ENCODE peak calls at places on chromosomes 7 and 10, in four cellular contexts. Y, W, U and C are unnamed samples.

GRCh38 chr7:98810166-98810802 is 59.5 kb downstream of the TMEM130 start:
- DNase-seq in Y (no peak), W (no peak), U (no peak), C (peak)

GRCh38 chr7:17663056-17663675 is 277.1 kb downstream of the SNX13 start:
- DNase-seq in Y (peak), W (no peak), U (no peak), C (no peak)

GRCh38 chr10:33114451-33114944 is 156.5 kb upstream of the ITGB1 start:
- DNase-seq in Y (peak), W (no peak), U (no peak), C (no peak)

GRCh38 chr10:120251821-120252220 is 205.2 kb upstream of the PLPP4 start:
- DNase-seq in Y (no peak), W (no peak), U (no peak), C (no peak)

GRCh38 chr7:100446040-100446439 is 9.7 kb upstream of the PPP1R35 start:
- DNase-seq in Y (no peak), W (no peak), U (no peak), C (no peak)

GRCh38 chr7:77697535-77697831 is 1.2 kb downstream of the RSBN1L start:
- DNase-seq in Y (no peak), W (peak), U (no peak), C (no peak)

GRCh38 chr7:30974605-30975256 is 11.0 kb downstream of the GHRHR start:
- DNase-seq in Y (peak), W (peak), U (peak), C (peak)

GRCh38 chr10:25245171-25245570 is 70.4 kb downstream of the GPR158 start:
- DNase-seq in Y (no peak), W (no peak), U (no peak), C (no peak)

GRCh38 chr10:99619090-99619800 is 994 bp downstream of the SLC25A28 start:
- DNase-seq in Y (no peak), W (no peak), U (no peak), C (no peak)

GRCh38 chr10:285216-285967 is 150.1 kb downstream of the ZMYND11 start:
- DNase-seq in Y (no peak), W (no peak), U (no peak), C (peak)

GRCh38 chr10:88800152-88801125 is 2.1 kb upstream of the LIPM start:
- DNase-seq in Y (no peak), W (no peak), U (no peak), C (no peak)

GRCh38 chr10:27312854-27313253 is 72.3 kb upstream of the ACBD5 start:
- DNase-seq in Y (no peak), W (no peak), U (no peak), C (no peak)

GRCh38 chr10:103145860-103146466 is 47.1 kb downstream of the NT5C2 start:
- DNase-seq in Y (peak), W (peak), U (peak), C (peak)

GRCh38 chr7:158054081-158054480 is 533.5 kb downstream of the PTPRN2 start:
- DNase-seq in Y (no peak), W (no peak), U (no peak), C (no peak)

GRCh38 chr10:28991738-28992270 is 297.1 kb upstream of the LYZL1 start:
- DNase-seq in Y (peak), W (peak), U (peak), C (peak)

GRCh38 chr7:102063736-102064135 is 222.9 kb upstream of the SH2B2 start:
- DNase-seq in Y (peak), W (no peak), U (peak), C (no peak)

GRCh38 chr7:47327698-47328391 is 254.1 kb downstream of the TNS3 start:
- DNase-seq in Y (no peak), W (peak), U (no peak), C (peak)

GRCh38 chr7:29113384-29114102 is 32.8 kb downstream of the CPVL start:
- DNase-seq in Y (peak), W (no peak), U (peak), C (peak)

GRCh38 chr10:5814110-5815107 is 1.2 kb upstream of the GDI2 start:
- DNase-seq in Y (peak), W (no peak), U (peak), C (no peak)

GRCh38 chr7:100829150-100829716 is 1.9 kb upstream of the EPHB4 start:
- DNase-seq in Y (no peak), W (peak), U (no peak), C (no peak)

GRCh38 chr10:22344781-22345300 is 455 bp upstream of the SPAG6 start:
- DNase-seq in Y (no peak), W (no peak), U (no peak), C (no peak)

GRCh38 chr10:101724446-101724845 is 29.5 kb upstream of the FBXW4 start:
- DNase-seq in Y (no peak), W (no peak), U (no peak), C (no peak)

GRCh38 chr7:55591282-55591931 is 19.1 kb upstream of the VOPP1 start:
- DNase-seq in Y (no peak), W (no peak), U (no peak), C (no peak)

GRCh38 chr10:72263613-72264241 is 10.0 kb upstream of the DDIT4 start:
- DNase-seq in Y (peak), W (peak), U (no peak), C (no peak)

GRCh38 chr7:98619450-98620321 is 2.6 kb downstream of the NPTX2 start:
- DNase-seq in Y (peak), W (peak), U (no peak), C (peak)

GRCh38 chr7:22670422-22670815 is 56.6 kb upstream of the IL6 start:
- DNase-seq in Y (no peak), W (no peak), U (no peak), C (no peak)

GRCh38 chr10:121865554-121865953 is 62.3 kb downstream of the ATE1 start:
- DNase-seq in Y (no peak), W (no peak), U (no peak), C (no peak)

GRCh38 chr7:157615101-157615817 is 278.5 kb downstream of the DNAJB6 start:
- DNase-seq in Y (no peak), W (no peak), U (no peak), C (peak)

GRCh38 chr10:86957471-86958108 is at the start of gene MMRN2:
- DNase-seq in Y (no peak), W (no peak), U (no peak), C (no peak)

GRCh38 chr10:30812018-30812851 is 182.7 kb upstream of the LYZL2 start:
- DNase-seq in Y (no peak), W (no peak), U (no peak), C (peak)

GRCh38 chr10:132386419-132386831 is 10.6 kb upstream of the PWWP2B start:
- DNase-seq in Y (no peak), W (no peak), U (no peak), C (no peak)

GRCh38 chr10:118754132-118754555 is 626 bp downstream of the CACUL1 start:
- DNase-seq in Y (no peak), W (peak), U (no peak), C (peak)

GRCh38 chr10:101897633-101898032 is 54.0 kb upstream of the KCNIP2 start:
- DNase-seq in Y (no peak), W (peak), U (no peak), C (no peak)

DNA sequence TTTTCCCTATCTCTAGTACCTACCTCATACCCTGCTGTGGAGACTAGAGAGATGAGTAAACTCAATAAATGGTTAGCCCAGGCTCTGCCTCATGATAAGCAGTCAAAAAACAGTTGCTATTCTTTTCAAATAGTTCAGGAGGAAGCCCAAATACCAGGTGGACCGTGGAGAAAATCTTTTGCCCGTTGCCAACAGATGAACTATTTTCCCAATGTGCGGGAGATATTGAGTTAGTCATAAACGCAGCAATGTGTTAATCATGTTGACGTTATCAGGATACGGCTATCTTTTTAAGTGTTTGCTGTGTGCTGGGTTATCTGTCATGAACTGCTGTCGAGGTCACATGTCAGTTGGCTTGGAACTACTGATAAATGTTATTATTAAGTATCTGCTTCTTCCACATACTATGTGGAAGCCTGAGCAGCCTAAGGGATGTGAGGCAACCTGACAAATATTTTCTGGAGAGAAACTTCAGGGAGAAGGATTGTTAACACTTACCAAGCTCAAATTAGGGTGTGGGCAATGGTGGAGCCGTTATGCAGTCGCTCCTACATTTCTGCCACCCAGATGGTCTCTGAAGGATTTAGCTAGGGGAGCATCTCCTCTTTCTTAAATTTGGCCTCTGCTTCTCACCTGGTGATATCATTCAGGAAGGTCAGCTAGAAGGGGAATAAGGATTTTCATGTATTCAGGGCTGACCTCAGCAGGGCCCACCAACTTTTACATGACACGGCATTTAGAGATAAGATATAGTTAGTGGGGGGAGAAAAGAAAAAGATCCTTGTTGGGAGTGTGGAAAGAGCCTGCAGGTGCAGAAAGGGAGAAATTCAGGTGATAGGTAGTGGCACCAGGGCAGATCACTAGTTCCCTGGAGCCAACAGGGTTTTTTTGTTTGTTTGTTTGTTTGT is 33.5 kb upstream of the SLC26A3 start:
- DNase-seq in Y (peak), W (no peak), U (peak), C (no peak)
- TF ChIP-seq POLR2A in Y (no peak), W (no peak), U (no peak), C (no peak)

DNA sequence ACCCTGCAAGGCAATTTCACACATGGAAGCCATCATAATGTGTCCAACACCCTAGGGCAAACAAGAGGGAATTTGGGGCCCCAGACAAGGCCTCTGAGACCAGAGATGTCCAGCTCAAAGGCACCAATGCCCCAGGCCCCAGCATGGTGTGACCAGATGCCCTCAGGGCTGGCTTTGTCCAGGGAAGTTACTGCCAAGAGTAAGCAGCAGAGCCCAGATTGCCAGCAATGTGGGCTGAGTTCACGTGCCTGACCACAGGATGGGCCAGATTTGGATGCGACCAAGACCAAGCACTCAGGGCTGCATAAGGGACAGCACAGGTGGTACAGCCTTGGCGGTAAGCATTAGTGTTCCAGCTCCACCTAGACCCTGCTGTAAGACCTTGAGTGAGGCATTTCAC is 12.7 kb downstream of the MYOF start:
- DNase-seq in Y (no peak), W (no peak), U (no peak), C (no peak)
- TF ChIP-seq POLR2A in Y (no peak), W (no peak), U (no peak), C (no peak)

GRCh38 chr7:134593530-134594392 is 44.9 kb downstream of the AKR1B15 start:
- DNase-seq in Y (peak), W (peak), U (no peak), C (peak)
- TF ChIP-seq POLR2A in Y (no peak), W (no peak), U (no peak), C (no peak)

DNA sequence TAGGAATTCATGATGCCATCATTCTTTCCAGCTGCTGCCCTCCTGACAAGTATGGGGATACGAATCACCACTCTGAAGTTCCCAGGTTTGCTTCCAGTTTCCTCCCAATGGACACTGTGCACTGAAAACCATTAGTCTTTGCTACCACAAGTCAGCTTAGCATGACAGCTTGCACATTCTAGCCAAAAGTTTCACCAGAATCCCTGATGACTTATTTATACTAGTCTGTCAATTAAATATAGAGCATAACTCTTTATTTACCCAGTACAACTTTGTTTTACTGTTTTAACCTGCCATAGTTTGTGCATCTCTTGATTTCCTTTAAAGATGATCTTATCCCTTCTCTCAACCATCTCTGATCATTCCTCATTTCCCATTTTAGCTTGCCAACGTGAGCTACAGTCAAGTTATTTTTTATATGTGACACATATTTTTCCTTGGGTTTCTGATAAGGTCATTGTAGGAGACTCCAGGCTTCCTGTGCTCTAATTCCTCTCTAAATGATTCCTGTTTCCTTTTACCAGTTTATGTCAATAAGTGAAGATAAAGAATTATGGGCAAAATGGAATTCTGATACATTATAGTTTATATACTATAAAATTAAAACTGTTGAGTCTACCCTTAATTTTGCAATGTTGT is 167.5 kb upstream of the MEOX2 start:
- DNase-seq in Y (no peak), W (no peak), U (no peak), C (no peak)
- TF ChIP-seq POLR2A in Y (no peak), W (no peak), U (no peak), C (no peak)

DNA sequence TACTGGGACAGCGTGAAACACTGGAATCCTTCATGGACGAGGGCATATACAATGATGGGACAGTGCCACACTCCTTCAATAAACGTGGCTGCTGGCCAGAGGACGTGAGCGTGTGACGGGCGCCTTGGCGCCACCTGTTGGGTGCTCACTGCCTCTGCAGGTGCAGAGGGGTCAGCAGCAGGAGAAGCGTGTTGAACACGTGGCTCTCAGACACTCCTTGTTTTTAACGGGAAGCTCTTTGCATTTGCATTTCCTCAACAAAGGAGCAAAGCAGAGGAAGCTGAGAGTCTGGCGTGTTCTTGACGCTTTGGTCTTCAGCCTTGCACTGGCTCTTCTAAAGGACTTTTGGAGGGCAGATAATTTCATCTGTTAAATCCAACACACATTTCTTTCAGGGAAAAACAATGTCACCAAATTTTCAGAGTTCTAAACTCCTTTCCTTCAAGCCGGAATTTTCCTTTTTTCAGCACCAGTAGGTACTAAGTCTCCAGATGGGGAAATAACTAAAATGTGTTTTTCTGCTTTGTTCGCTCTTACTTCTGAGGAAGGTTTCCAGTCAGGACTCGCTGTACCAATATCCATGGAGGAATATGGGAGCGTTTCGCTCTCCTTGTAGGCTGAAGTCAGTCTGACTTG is 2.9 kb upstream of the GET4 start:
- DNase-seq in Y (peak), W (peak), U (peak), C (peak)
- TF ChIP-seq POLR2A in Y (no peak), W (no peak), U (no peak), C (no peak)

GRCh38 chr10:97399843-97400545 is 1.1 kb downstream of the RRP12 start:
- DNase-seq in Y (peak), W (peak), U (peak), C (peak)
- TF ChIP-seq POLR2A in Y (no peak), W (no peak), U (no peak), C (no peak)

GRCh38 chr10:18618995-18619394 is 32.4 kb downstream of the NSUN6 start:
- DNase-seq in Y (no peak), W (no peak), U (no peak), C (no peak)
- TF ChIP-seq POLR2A in Y (no peak), W (no peak), U (no peak), C (no peak)

GRCh38 chr10:77896058-77896457 is 30.5 kb downstream of the DLG5 start:
- DNase-seq in Y (no peak), W (no peak), U (no peak), C (no peak)

GRCh38 chr10:77901743-77902142 is 24.8 kb downstream of the DLG5 start:
- DNase-seq in Y (no peak), W (no peak), U (no peak), C (no peak)

GRCh38 chr10:77899080-77899477 is 27.5 kb downstream of the DLG5 start:
- DNase-seq in Y (peak), W (peak), U (peak), C (no peak)

GRCh38 chr10:77899690-77900089 is 26.9 kb downstream of the DLG5 start:
- DNase-seq in Y (no peak), W (no peak), U (no peak), C (no peak)

GRCh38 chr10:77898323-77899079 is 28.1 kb downstream of the DLG5 start:
- DNase-seq in Y (no peak), W (peak), U (no peak), C (no peak)
- TF ChIP-seq POLR2A in Y (no peak), W (no peak), U (no peak), C (no peak)

DNA sequence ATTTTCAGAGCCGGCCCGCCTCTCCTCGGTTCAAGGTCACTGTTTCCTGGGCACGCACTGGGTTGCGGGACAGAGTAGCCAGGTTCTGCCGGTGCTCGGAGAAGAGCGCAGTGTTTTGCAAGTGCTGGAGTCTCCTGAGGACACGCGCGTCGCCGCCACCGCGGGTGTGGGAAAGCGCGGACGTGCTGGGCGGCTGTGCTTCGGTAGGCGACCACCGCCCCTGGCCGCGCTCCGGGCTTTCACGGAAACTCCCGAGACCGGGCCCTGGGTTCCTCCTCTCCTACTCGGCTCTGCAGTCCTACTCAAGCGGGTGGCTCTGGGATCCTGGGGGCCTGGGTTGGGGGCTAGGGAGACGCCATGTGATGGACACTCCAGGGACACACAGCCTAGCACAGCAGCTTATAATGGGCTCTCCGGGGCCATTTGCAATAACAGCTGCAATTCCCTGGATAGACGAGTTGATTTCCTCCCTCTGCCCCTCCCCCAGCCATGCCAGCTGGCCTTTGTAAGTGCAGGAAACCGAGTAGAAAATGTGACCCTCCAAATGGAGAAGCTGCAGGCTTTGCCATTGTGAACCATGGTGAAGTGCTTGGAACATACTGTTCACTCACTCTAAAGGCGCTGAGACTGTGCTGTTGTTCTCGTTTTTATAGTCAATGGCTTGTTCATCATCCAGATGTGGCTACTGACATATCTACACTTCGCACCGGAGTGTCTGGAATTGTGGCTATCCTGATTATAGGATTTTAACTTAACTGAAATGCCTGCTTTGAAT is 2.1 kb downstream of the FRAT1 start:
- DNase-seq in Y (no peak), W (peak), U (no peak), C (peak)
- TF ChIP-seq POLR2A in Y (no peak), W (no peak), U (no peak), C (no peak)

DNA sequence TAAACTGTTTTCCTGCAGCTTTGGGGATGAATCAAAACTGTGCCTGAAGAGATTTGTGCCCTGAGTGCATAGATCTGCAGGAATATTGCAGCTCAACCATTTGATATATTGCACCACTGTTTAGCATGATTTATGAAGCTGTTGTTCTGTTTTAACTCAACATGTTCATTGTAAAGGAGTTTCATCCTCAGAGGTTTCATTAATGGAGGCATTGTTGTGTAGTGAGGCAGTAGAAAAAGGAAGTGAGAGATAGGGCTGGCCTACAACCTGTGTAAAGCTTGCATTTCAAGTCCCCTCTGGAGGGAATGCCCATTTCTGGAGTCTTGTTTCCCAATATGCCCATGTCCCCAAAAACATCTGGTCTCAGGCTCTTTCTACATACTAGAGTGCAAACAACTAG is 67.5 kb downstream of the DNAJC12 start:
- DNase-seq in Y (no peak), W (no peak), U (no peak), C (no peak)
- TF ChIP-seq POLR2A in Y (no peak), W (no peak), U (no peak), C (no peak)